ENCODE peak calls at places on chromosomes 16 and 17, in five cellular contexts. U is NCI-H2081, R is WTC11, H is colonic mucosa, X is GM04504. A is an unnamed sample.

GRCh38 chr17:14923981-14924380 is 341.1 kb downstream of the PMP22 start:
- DNase-seq in U (no peak), R (no peak), H (no peak), X (no peak), A (no peak)

GRCh38 chr16:3983081-3983520 is 102.6 kb upstream of the CREBBP start:
- DNase-seq in U (peak), R (peak), H (peak), X (no peak), A (peak)

GRCh38 chr16:20259549-20259948 is 67.8 kb downstream of the GP2 start:
- DNase-seq in U (no peak), R (no peak), H (no peak), X (no peak), A (no peak)

GRCh38 chr17:32483451-32484019 is 3.3 kb upstream of the CDK5R1 start:
- DNase-seq in U (peak), R (peak), H (peak), X (peak), A (no peak)

GRCh38 chr16:22739077-22739476 is 74.9 kb upstream of the HS3ST2 start:
- DNase-seq in U (no peak), R (no peak), H (no peak), X (no peak), A (no peak)

GRCh38 chr17:80474933-80475915 is 1.2 kb downstream of the NPTX1 start:
- DNase-seq in U (no peak), R (no peak), H (no peak), X (no peak), A (no peak)

GRCh38 chr17:80968602-80969029 is 23.0 kb upstream of the CHMP6 start:
- DNase-seq in U (peak), R (no peak), H (no peak), X (peak), A (no peak)

GRCh38 chr16:807345-808251 is 7.1 kb upstream of the GNG13 start:
- DNase-seq in U (peak), R (peak), H (peak), X (peak), A (peak)

GRCh38 chr17:15384142-15384803 is 42.9 kb upstream of the TEKT3 start:
- DNase-seq in U (no peak), R (no peak), H (peak), X (peak), A (no peak)

GRCh38 chr16:76910931-76911330 is 280.1 kb upstream of the MON1B start:
- DNase-seq in U (no peak), R (no peak), H (no peak), X (peak), A (no peak)

GRCh38 chr16:50616883-50617629 is 64.1 kb downstream of the SNX20 start:
- DNase-seq in U (no peak), R (no peak), H (no peak), X (no peak), A (no peak)

GRCh38 chr16:24748242-24748641 is 18.8 kb downstream of the TNRC6A start:
- DNase-seq in U (no peak), R (no peak), H (no peak), X (peak), A (no peak)

GRCh38 chr16:66948034-66948821 is 12.8 kb upstream of the CES3 start:
- DNase-seq in U (no peak), R (no peak), H (no peak), X (no peak), A (peak)

GRCh38 chr17:35065880-35066279 is 2.4 kb upstream of the RFFL start:
- DNase-seq in U (no peak), R (no peak), H (no peak), X (no peak), A (no peak)

GRCh38 chr17:54891176-54891821 is 9.4 kb upstream of the TOM1L1 start:
- DNase-seq in U (peak), R (peak), H (no peak), X (peak), A (no peak)

GRCh38 chr17:19338031-19338990 is 24.2 kb downstream of the B9D1 start:
- DNase-seq in U (no peak), R (peak), H (peak), X (no peak), A (peak)

GRCh38 chr17:82687375-82687861 is 11.1 kb downstream of the RAB40B start:
- DNase-seq in U (no peak), R (no peak), H (no peak), X (no peak), A (no peak)

GRCh38 chr17:60153606-60154355 is 4.0 kb downstream of the CA4 start:
- DNase-seq in U (no peak), R (peak), H (no peak), X (peak), A (no peak)

GRCh38 chr16:82993874-82994375 is 367.2 kb downstream of the CDH13 start:
- DNase-seq in U (no peak), R (no peak), H (no peak), X (no peak), A (no peak)

GRCh38 chr17:30376621-30377452 is 1.9 kb upstream of the CPD start:
- DNase-seq in U (peak), R (no peak), H (peak), X (peak), A (peak)

GRCh38 chr16:60686824-60687223 is 1349.4 kb downstream of the CDH8 start:
- DNase-seq in U (no peak), R (no peak), H (no peak), X (no peak), A (no peak)

GRCh38 chr16:72872966-72873365 is 175.0 kb downstream of the ZFHX3 start:
- DNase-seq in U (no peak), R (no peak), H (no peak), X (no peak), A (no peak)

GRCh38 chr16:9447195-9447551 is 355.7 kb downstream of the HAPSTR1 start:
- DNase-seq in U (no peak), R (no peak), H (no peak), X (no peak), A (no peak)

GRCh38 chr16:3766177-3766576 is 48.9 kb upstream of the TRAP1 start:
- DNase-seq in U (no peak), R (no peak), H (no peak), X (no peak), A (no peak)

GRCh38 chr17:59707971-59708425 is 544 bp downstream of the VMP1 start:
- DNase-seq in U (no peak), R (no peak), H (no peak), X (no peak), A (no peak)

GRCh38 chr17:73465851-73466250 is 154.1 kb upstream of the CDC42EP4 start:
- DNase-seq in U (no peak), R (no peak), H (no peak), X (no peak), A (no peak)

GRCh38 chr17:2264023-2264860 is 39.3 kb downstream of the SMG6 start:
- DNase-seq in U (no peak), R (no peak), H (no peak), X (no peak), A (no peak)

GRCh38 chr17:49739662-49740271 is 24.2 kb downstream of the FAM117A start:
- DNase-seq in U (peak), R (no peak), H (peak), X (no peak), A (peak)

GRCh38 chr17:16941643-16942042 is 30.3 kb downstream of the TNFRSF13B start:
- DNase-seq in U (no peak), R (no peak), H (no peak), X (no peak), A (no peak)

GRCh38 chr16:2267913-2268666 is at the start of gene RNPS1:
- DNase-seq in U (peak), R (peak), H (peak), X (peak), A (peak)

GRCh38 chr17:82037113-82037888 is at the start of gene DCXR:
- DNase-seq in U (peak), R (peak), H (peak), X (peak), A (peak)

GRCh38 chr17:77124192-77124908 is 16.4 kb upstream of the SEC14L1 start:
- DNase-seq in U (no peak), R (no peak), H (no peak), X (no peak), A (no peak)

A was measured in left colon.